ENCODE peak calls at places on chromosomes 11 and 22, in eight cellular contexts. A is stomach; T is naive thymus-derived CD4-positive, alpha-beta T cell; K is uterus; Z is CD8-positive, alpha-beta T cell; W is ovary; C is PC-9; X is colonic mucosa. H is an unnamed sample. For H3K9me3 and H3K36me3, the result is how much of the 10 kb centered on the place peaks cover.

GRCh38 chr11:71355266-71355665 is 92.9 kb downstream of the DHCR7 start:
- DNase-seq in A (no peak), T (no peak), K (no peak), Z (no peak), W (no peak), C (no peak), X (no peak), H (no peak)

GRCh38 chr22:44340271-44341239 is 27.8 kb upstream of the SHISAL1 start:
- DNase-seq in A (no peak), T (no peak), K (no peak), Z (no peak), W (no peak), C (no peak), X (no peak), H (no peak)

GRCh38 chr11:22809893-22810292 is 19.7 kb downstream of the SVIP start:
- DNase-seq in A (no peak), T (no peak), K (no peak), Z (no peak), W (no peak), C (no peak), X (no peak), H (no peak)

GRCh38 chr11:18312663-18313420 is 9.1 kb downstream of the HPS5 start:
- DNase-seq in A (no peak), T (no peak), K (no peak), Z (no peak), W (no peak), C (peak), X (no peak), H (peak)

GRCh38 chr11:23010790-23011340 is 150.6 kb upstream of the CCDC179 start:
- DNase-seq in A (peak), T (no peak), K (no peak), Z (no peak), W (no peak), C (no peak), X (no peak), H (no peak)

GRCh38 chr11:118615282-118615979 is 8.0 kb downstream of the PHLDB1 start:
- DNase-seq in A (no peak), T (no peak), K (no peak), Z (no peak), W (peak), C (peak), X (no peak), H (peak)

GRCh38 chr11:93986716-93987115 is 34.4 kb upstream of the HEPHL1 start:
- DNase-seq in A (peak), T (no peak), K (no peak), Z (no peak), W (no peak), C (peak), X (no peak), H (no peak)

GRCh38 chr11:74025467-74026166 is 16.7 kb upstream of the UCP3 start:
- DNase-seq in A (no peak), T (no peak), K (no peak), Z (no peak), W (no peak), C (no peak), X (no peak), H (no peak)

GRCh38 chr11:44973634-44974401 is 23.1 kb upstream of the TP53I11 start:
- DNase-seq in A (no peak), T (no peak), K (no peak), Z (no peak), W (no peak), C (no peak), X (no peak), H (no peak)

GRCh38 chr22:17154971-17155370 is 4.1 kb downstream of the HDHD5 start:
- DNase-seq in A (no peak), T (no peak), K (no peak), Z (no peak), W (no peak), C (no peak), X (no peak), H (no peak)

GRCh38 chr22:20084547-20085413 is 4.7 kb downstream of the DGCR8 start:
- DNase-seq in A (peak), T (no peak), K (no peak), Z (no peak), W (no peak), C (no peak), X (no peak), H (peak)

GRCh38 chr22:35604671-35605457 is 12.3 kb downstream of the MB start:
- DNase-seq in A (no peak), T (no peak), K (no peak), Z (no peak), W (no peak), C (peak), X (no peak), H (no peak)

GRCh38 chr11:81007046-81007445 is 1566.2 kb upstream of the TENM4 start:
- DNase-seq in A (no peak), T (no peak), K (no peak), Z (no peak), W (no peak), C (no peak), X (no peak), H (no peak)

GRCh38 chr11:14012836-14013235 is 50.3 kb downstream of the SPON1 start:
- DNase-seq in A (no peak), T (no peak), K (no peak), Z (no peak), W (no peak), C (no peak), X (no peak), H (no peak)

GRCh38 chr22:32661737-32662586 is 139.5 kb upstream of the TIMP3 start:
- DNase-seq in A (no peak), T (no peak), K (no peak), Z (no peak), W (no peak), C (no peak), X (no peak), H (no peak)

GRCh38 chr22:28627791-28628190 is 51.8 kb downstream of the TTC28 start:
- DNase-seq in A (no peak), T (no peak), K (no peak), Z (no peak), W (no peak), C (no peak), X (no peak), H (no peak)

GRCh38 chr11:121389651-121390050 is 62.5 kb upstream of the SORL1 start:
- DNase-seq in A (no peak), T (no peak), K (no peak), Z (no peak), W (no peak), C (no peak), X (no peak), H (peak)

GRCh38 chr22:19598054-19598855 is 74.0 kb upstream of the CLDN5 start:
- DNase-seq in A (no peak), T (peak), K (no peak), Z (peak), W (no peak), C (peak), X (no peak), H (no peak)

GRCh38 chr22:46587492-46588278 is 32.5 kb upstream of the GRAMD4 start:
- DNase-seq in A (no peak), T (no peak), K (no peak), Z (no peak), W (no peak), C (no peak), X (peak), H (no peak)

DNA sequence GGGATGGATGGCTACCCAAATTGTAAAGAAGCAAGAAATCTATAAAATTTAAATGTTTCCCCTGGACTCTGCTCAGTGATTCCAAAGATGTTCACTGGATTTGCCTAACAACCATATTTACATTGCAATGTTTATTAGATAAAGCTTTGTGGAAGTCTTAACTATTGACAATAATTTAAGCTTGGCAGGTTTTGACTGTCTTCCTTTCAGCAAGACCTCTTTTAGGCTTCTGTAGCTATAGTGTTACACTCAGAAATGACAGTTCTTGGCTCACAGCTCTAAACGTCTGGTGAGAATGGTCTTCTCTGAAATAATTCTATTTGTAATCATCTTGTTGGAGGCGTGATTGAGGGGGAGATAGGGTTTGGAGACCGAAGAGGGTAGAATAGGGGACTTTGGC is 44.8 kb upstream of the CRTAM start:
- DNase-seq in A (no peak), T (no peak), K (no peak), Z (no peak), W (no peak), C (no peak), X (no peak), H (no peak)
- H3K4me3 ChIP-seq in A (no peak), T (no peak), K (no peak), Z (no peak), W (no peak), C (no peak), X (no peak), H (no peak)

GRCh38 chr11:134734894-134735293 is 322.9 kb upstream of the B3GAT1 start:
- DNase-seq in A (no peak), T (no peak), K (no peak), Z (peak), W (no peak), C (no peak), X (no peak), H (no peak)
- H3K9me3 ChIP-seq in A (under half), T (under half), K (under half), Z (under half), W (under half), C (under half), X (under half), H (under half)

GRCh38 chr22:24376606-24377005 is 50.8 kb upstream of the ADORA2A start:
- DNase-seq in A (no peak), T (no peak), K (no peak), Z (no peak), W (no peak), C (no peak), X (no peak), H (no peak)

GRCh38 chr22:24370426-24370825 is 57.0 kb upstream of the ADORA2A start:
- DNase-seq in A (no peak), T (no peak), K (no peak), Z (no peak), W (no peak), C (no peak), X (no peak), H (no peak)

GRCh38 chr22:24379536-24379935 is 47.9 kb upstream of the ADORA2A start:
- DNase-seq in A (no peak), T (peak), K (no peak), Z (no peak), W (no peak), C (no peak), X (no peak), H (no peak)

GRCh38 chr22:24380220-24381218 is 46.9 kb upstream of the ADORA2A start:
- DNase-seq in A (no peak), T (no peak), K (no peak), Z (no peak), W (no peak), C (no peak), X (no peak), H (no peak)

GRCh38 chr22:24376002-24376401 is 51.4 kb upstream of the ADORA2A start:
- DNase-seq in A (no peak), T (no peak), K (no peak), Z (no peak), W (no peak), C (no peak), X (no peak), H (no peak)
- H3K36me3 ChIP-seq in A (half or more), T (under half), K (under half), Z (under half), W (under half), C (under half), X (under half), H (under half)

DNA sequence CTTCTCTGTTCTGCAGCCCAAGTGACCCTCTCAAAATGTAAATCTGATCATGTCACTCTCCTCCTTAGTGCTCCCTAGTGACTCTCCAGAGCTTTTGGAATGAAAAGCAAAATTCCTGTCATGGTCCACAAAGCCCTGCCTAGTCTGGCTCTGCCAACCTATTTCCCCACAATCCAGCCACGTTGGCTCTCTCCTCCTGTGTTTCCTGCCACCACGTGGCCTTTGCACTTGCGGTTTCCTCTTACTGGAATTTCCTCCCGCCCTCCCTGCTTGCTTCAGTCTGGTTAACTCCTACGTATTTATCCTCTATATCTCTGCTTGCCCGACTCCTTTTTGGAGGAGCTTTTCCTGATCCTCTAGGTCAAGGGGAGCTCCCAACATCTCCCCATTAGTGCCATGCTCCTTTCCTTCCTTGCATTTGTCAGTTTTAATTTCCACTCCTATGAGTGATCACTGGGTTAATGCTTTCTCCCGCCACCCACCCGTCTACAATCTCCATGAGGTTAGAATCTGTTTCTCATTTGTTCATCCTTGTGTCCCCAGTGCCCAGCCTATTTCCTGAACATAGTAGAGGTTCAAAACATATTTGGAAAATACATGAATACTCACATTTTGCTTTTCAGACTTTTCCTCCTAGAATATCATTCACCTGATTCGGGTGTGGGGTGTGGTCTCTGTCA is 11.5 kb downstream of the NNMT start:
- DNase-seq in A (peak), T (no peak), K (peak), Z (no peak), W (peak), C (no peak), X (peak), H (no peak)
- H3K4me3 ChIP-seq in A (no peak), T (no peak), K (no peak), Z (no peak), W (no peak), C (no peak), X (no peak), H (no peak)

GRCh38 chr11:1415631-1416030 is 25.9 kb downstream of the BRSK2 start:
- DNase-seq in A (no peak), T (no peak), K (no peak), Z (no peak), W (no peak), C (no peak), X (no peak), H (no peak)
- H3K9me3 ChIP-seq in A (under half), T (under half), K (under half), Z (under half), W (under half), C (under half), X (under half), H (under half)

DNA sequence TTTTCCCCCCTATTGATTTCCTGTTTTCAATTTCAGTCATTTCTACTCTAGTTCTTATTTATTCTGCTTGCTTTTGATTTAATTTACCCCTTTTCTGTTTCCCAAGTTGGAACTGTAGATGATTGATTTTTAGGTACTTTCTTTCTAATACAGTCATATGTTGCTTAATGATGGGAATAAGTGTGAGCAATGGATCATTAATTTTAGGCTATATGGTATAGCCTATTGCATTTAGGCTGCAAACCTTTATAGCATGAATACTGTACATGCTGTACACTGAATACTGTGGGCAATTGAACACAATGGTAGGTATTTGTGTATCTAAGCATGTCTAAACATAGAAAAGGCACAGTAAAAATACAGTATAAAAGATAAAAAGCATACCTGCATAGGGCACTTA is 44.9 kb downstream of the DDX10 start:
- DNase-seq in A (no peak), T (no peak), K (no peak), Z (no peak), W (no peak), C (no peak), X (no peak), H (no peak)
- H3K36me3 ChIP-seq in A (half or more), T (under half), K (under half), Z (under half), W (under half), C (half or more), X (under half), H (under half)

GRCh38 chr11:62592989-62593421 is 1.7 kb upstream of the TUT1 start:
- DNase-seq in A (no peak), T (no peak), K (no peak), Z (no peak), W (peak), C (no peak), X (no peak), H (no peak)
- H3K4me3 ChIP-seq in A (no peak), T (peak), K (no peak), Z (no peak), W (no peak), C (no peak), X (no peak), H (no peak)

GRCh38 chr22:48754611-48755331 is 1072.9 kb downstream of the BRD1 start:
- DNase-seq in A (peak), T (no peak), K (no peak), Z (no peak), W (no peak), C (no peak), X (peak), H (no peak)
- H3K9me3 ChIP-seq in A (under half), T (under half), K (under half), Z (under half), W (under half), C (under half), X (under half), H (under half)

DNA sequence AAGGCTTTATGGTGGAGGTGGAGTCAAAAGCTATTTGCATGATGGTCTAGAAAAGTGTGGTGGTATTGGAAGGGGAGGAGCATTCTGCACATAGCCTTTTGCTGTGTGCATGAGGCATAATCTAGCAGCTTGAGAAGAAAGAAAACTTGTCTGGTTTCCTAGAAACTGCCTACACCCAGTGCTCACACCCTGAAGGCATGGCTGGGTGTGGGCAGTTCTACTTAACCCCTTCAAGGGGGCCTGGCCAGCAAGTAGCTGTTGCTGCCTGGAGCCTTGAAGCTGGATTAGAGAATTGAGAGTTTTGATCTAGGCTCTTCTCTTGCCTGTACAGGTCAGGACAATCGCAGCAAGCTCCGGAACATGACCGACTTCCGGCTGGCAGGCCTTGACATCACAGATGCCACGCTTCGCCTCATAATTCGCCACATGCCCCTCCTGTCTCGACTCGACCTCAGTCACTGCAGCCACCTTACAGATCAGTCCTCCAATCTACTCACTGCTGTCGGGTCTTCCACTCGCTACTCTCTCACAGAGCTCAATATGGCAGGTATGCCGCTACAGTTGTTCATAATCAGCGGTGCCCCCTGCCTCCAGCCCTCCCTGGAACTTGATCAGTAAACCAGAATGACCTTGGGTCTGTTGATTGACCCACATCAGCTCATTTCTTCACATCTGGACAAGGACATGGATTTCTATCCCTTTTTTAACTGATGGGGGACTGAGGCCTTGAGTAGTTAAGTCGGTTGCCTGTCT is 12.2 kb upstream of the GRK2 start:
- DNase-seq in A (no peak), T (no peak), K (no peak), Z (no peak), W (no peak), C (peak), X (no peak), H (no peak)
- H3K36me3 ChIP-seq in A (half or more), T (half or more), K (under half), Z (half or more), W (under half), C (half or more), X (under half), H (half or more)